ENCODE peak calls at places on chromosomes 7 and 10, in four cellular contexts. R is aorta, B is EL, C is psoas muscle. Y is an unnamed sample.

GRCh38 chr10:94362360-94363250 is at the start of gene NOC3L:
- DNase-seq in R (peak; percentile 100), B (peak; percentile 97), C (peak; percentile 98), Y (peak; percentile 97)

GRCh38 chr10:128871671-128872231 is 595.3 kb upstream of the MGMT start:
- DNase-seq in R (no peak), B (no peak), C (no peak), Y (no peak)

GRCh38 chr7:150668472-150668911 is 17.0 kb upstream of the GIMAP2 start:
- DNase-seq in R (no peak), B (no peak), C (no peak), Y (no peak)

GRCh38 chr10:127922675-127923366 is 15.9 kb downstream of the PTPRE start:
- DNase-seq in R (peak; percentile 93), B (peak; percentile 91), C (peak; percentile 90), Y (no peak)

GRCh38 chr10:27372095-27372494 is 131.5 kb upstream of the ACBD5 start:
- DNase-seq in R (no peak), B (peak; percentile 17), C (no peak), Y (no peak)

GRCh38 chr10:11724938-11725776 is 17.0 kb upstream of the ECHDC3 start:
- DNase-seq in R (no peak), B (peak; percentile 68), C (no peak), Y (peak; percentile 47)

GRCh38 chr7:22586806-22587180 is 86.8 kb upstream of the STEAP1B start:
- DNase-seq in R (no peak), B (peak; percentile 78), C (no peak), Y (no peak)

GRCh38 chr7:108875139-108875538 is 305.5 kb downstream of the DNAJB9 start:
- DNase-seq in R (no peak), B (peak; percentile 3), C (no peak), Y (no peak)

GRCh38 chr7:43752411-43752810 is 6.1 kb upstream of the BLVRA start:
- DNase-seq in R (no peak), B (no peak), C (no peak), Y (no peak)

GRCh38 chr10:94403823-94404228 is 1.5 kb downstream of the TBC1D12 start:
- DNase-seq in R (no peak), B (no peak), C (no peak), Y (no peak)

GRCh38 chr7:3198316-3198715 is 102.7 kb upstream of the SDK1 start:
- DNase-seq in R (no peak), B (no peak), C (no peak), Y (no peak)

GRCh38 chr7:388461-388960 is 98.5 kb downstream of the FOXL3 start:
- DNase-seq in R (peak; percentile 64), B (no peak), C (peak; percentile 57), Y (no peak)

GRCh38 chr7:21426286-21426957 is 1.5 kb upstream of the SP4 start:
- DNase-seq in R (no peak), B (peak; percentile 2), C (no peak), Y (no peak)

GRCh38 chr10:49419005-49419404 is 23.1 kb upstream of the DRGX start:
- DNase-seq in R (no peak), B (no peak), C (no peak), Y (no peak)

GRCh38 chr10:71868192-71868697 is 17.2 kb upstream of the PSAP start:
- DNase-seq in R (peak; percentile 74), B (peak; percentile 78), C (peak; percentile 77), Y (peak; percentile 76)